ENCODE peak calls at places on chromosome X, in eight cellular contexts. N is CD4-positive, CD25-positive, alpha-beta regulatory T cell; D is astrocyte of the spinal cord; B is heart right ventricle; E is uterus; X is Peyer's patch; M is skeletal muscle cell; P is cardiac muscle cell. S is an unnamed sample.

GRCh38 chrX:11792461-11793421 is 34.7 kb downstream of the MSL3 start:
- DNase-seq in M (no peak), N (peak; percentile 44), E (no peak), B (peak; percentile 3), X (no peak), D (no peak), P (no peak), S (peak; percentile 82)

GRCh38 chrX:39012561-39013209 is 211.4 kb downstream of the MID1IP1 start:
- DNase-seq in M (no peak), X (no peak), P (peak; percentile 27), D (no peak), B (no peak), N (no peak), E (no peak), S (no peak)

GRCh38 chrX:134908235-134908834 is 82.5 kb upstream of the SMIM10 start:
- DNase-seq in D (peak; percentile 35), N (peak; percentile 76), E (no peak), M (peak; percentile 26), B (no peak), P (no peak), X (no peak), S (peak; percentile 59)

GRCh38 chrX:70480660-70481018 is 36.0 kb downstream of the DLG3 start:
- DNase-seq in N (no peak), D (no peak), P (peak; percentile 77), E (peak; percentile 47), M (no peak), B (peak; percentile 41), X (no peak), S (no peak)

GRCh38 chrX:23287191-23287764 is 47.4 kb upstream of the PTCHD1 start:
- DNase-seq in N (no peak), P (no peak), D (no peak), X (no peak), B (no peak), M (no peak), E (no peak), S (no peak)

GRCh38 chrX:128517691-128518090 is 465.5 kb upstream of the ACTRT1 start:
- DNase-seq in X (no peak), P (no peak), N (no peak), B (no peak), M (no peak), E (no peak), D (no peak), S (no peak)

GRCh38 chrX:37060999-37061398 is 52.8 kb downstream of the FAM47C start:
- DNase-seq in M (no peak), E (no peak), D (peak; percentile 58), N (peak; percentile 50), B (no peak), X (no peak), P (peak; percentile 63), S (peak; percentile 21)

GRCh38 chrX:43813898-43814297 is 68.4 kb downstream of the MAOB start:
- DNase-seq in M (no peak), P (peak; percentile 30), B (no peak), N (peak; percentile 13), D (no peak), E (no peak), X (no peak), S (peak; percentile 81)

GRCh38 chrX:123764967-123765871 is 32.4 kb upstream of the THOC2 start:
- DNase-seq in D (peak; percentile 87), N (peak; percentile 52), P (peak; percentile 82), B (peak; percentile 87), E (peak; percentile 86), M (peak; percentile 55), X (peak; percentile 86), S (peak; percentile 58)

GRCh38 chrX:56233100-56233499 is 944 bp downstream of the KLF8 start:
- DNase-seq in B (no peak), P (peak; percentile 13), E (peak; percentile 17), N (no peak), X (no peak), M (no peak), D (no peak), S (no peak)

GRCh38 chrX:14864626-14865025 is 8.2 kb downstream of the FANCB start:
- DNase-seq in X (no peak), M (peak; percentile 11), E (no peak), D (peak; percentile 13), P (no peak), B (no peak), N (no peak), S (no peak)

GRCh38 chrX:63744850-63745249 is 40.2 kb downstream of the ARHGEF9 start:
- DNase-seq in M (no peak), X (no peak), P (no peak), D (no peak), B (no peak), E (no peak), N (no peak), S (no peak)

GRCh38 chrX:130799393-130799792 is 103.6 kb downstream of the ENOX2 start:
- DNase-seq in X (no peak), N (no peak), B (no peak), M (peak; percentile 9), E (no peak), P (no peak), D (peak; percentile 5), S (no peak)

DNA sequence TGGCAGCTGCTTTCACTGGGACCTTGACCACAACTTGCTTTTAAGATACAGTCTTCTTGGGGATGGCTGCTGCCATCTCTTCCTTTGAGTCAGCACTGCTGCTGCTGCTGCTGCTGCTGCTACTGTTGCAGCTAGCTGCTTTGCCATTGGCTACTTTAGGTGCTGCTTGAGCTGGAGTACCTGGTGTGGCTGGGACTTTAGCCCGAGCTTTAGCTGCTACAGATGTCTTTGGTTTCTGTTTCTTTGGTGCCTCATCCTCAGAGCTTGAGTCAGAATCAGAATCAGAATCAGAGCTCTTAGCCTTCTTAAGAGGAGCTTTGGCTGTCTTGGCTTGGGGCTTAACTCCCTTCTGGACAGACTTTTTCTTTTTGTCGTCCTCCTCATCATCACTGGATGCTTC is 52.2 kb downstream of the FAM9B start:
- DNase-seq in E (no peak), N (peak; percentile 41), B (no peak), X (no peak), M (no peak), P (peak; percentile 37), D (no peak), S (no peak)
- H3K4me3 ChIP-seq in E (no peak overlapping the region), N (peak overlapping the region; percentile 35), B (no peak overlapping the region), X (no peak overlapping the region), M (no peak overlapping the region), P (no peak overlapping the region), D (no peak overlapping the region), S (no peak overlapping the region)

DNA sequence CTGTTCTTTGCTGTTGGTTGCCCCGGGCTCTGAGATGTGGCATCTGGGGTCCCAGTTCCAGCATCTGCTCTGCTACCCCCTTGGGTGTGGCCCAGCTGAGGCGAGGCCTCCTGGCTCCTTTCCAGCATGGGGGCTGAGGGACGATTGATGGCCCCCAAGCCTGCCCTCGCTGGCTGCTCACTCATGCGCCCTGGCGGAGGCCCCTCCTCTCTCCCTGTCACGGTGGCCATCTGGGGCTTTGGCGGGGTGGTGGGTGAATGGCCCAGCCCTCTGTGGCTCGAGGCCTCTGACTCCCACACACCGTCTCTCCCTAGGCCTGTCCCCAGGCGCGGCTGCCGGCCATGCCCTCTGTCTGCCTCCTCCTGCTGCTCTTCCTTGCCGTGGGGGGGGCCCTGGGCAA is 1.8 kb downstream of the PLXNA3 start:
- DNase-seq in N (no peak), B (no peak), E (no peak), D (no peak), X (no peak), M (no peak), P (no peak), S (no peak)
- H3K4me3 ChIP-seq in N (no peak overlapping the region), B (no peak overlapping the region), E (peak overlapping the region; percentile 47), D (peak overlapping the region; percentile 65), X (no peak overlapping the region), M (peak overlapping the region; percentile 74), P (no peak overlapping the region), S (no peak overlapping the region)

GRCh38 chrX:3699841-3700381 is 13.5 kb downstream of the PRKX start:
- DNase-seq in X (no peak), E (no peak), B (no peak), M (no peak), N (peak; percentile 57), P (no peak), D (no peak), S (peak; percentile 68)
- H3K4me3 ChIP-seq in X (peak overlapping the region; percentile 37), E (no peak overlapping the region), B (no peak overlapping the region), M (peak overlapping the region; percentile 21), N (peak overlapping the region; percentile 93), P (no peak overlapping the region), D (peak overlapping the region; percentile 21), S (peak overlapping the region; percentile 44)

GRCh38 chrX:2497961-2498780 is 2.6 kb downstream of the DHRSX start:
- DNase-seq in P (peak; percentile 5), B (no peak), N (no peak), M (no peak), X (no peak), E (no peak), D (peak; percentile 48), S (no peak)
- H3K4me3 ChIP-seq in P (peak overlapping the region; percentile 58), B (no peak overlapping the region), N (peak overlapping the region; percentile 73), M (peak overlapping the region; percentile 79), X (no peak overlapping the region), E (peak overlapping the region; percentile 9), D (peak overlapping the region; percentile 21), S (no peak overlapping the region)

GRCh38 chrX:103397707-103398106 is 21.4 kb downstream of the BEX3 start:
- DNase-seq in X (no peak), M (no peak), D (no peak), B (no peak), P (no peak), E (no peak), N (no peak), S (no peak)
- H3K4me3 ChIP-seq in X (no peak overlapping the region), M (no peak overlapping the region), D (no peak overlapping the region), B (no peak overlapping the region), P (no peak overlapping the region), E (no peak overlapping the region), N (no peak overlapping the region), S (no peak overlapping the region)